ENCODE peak calls at places on chromosome 15, in nine cellular contexts. O, G, J, M, F, W, U, H and K are unnamed samples.

GRCh38 chr15:90650117-90650955 is 66.8 kb upstream of the BLM start:
- DNase-seq in O (no peak), G (no peak), J (no peak), M (no peak), F (no peak), W (no peak), U (no peak), H (no peak), K (no peak)

GRCh38 chr15:100866386-100867330 is 13.0 kb upstream of the ALDH1A3 start:
- DNase-seq in O (no peak), G (no peak), J (no peak), M (no peak), F (no peak), W (no peak), U (no peak), H (no peak), K (no peak)

GRCh38 chr15:70799667-70800450 is 36.5 kb upstream of the UACA start:
- DNase-seq in O (peak), G (no peak), J (peak), M (no peak), F (no peak), W (no peak), U (no peak), H (no peak), K (no peak)

GRCh38 chr15:49122541-49123062 is 32.8 kb downstream of the COPS2 start:
- DNase-seq in O (no peak), G (no peak), J (no peak), M (no peak), F (no peak), W (no peak), U (no peak), H (no peak), K (no peak)

GRCh38 chr15:74193305-74193718 is 9.3 kb downstream of the STRA6 start:
- DNase-seq in O (peak), G (no peak), J (peak), M (no peak), F (no peak), W (no peak), U (no peak), H (no peak), K (no peak)

GRCh38 chr15:89665449-89666146 is 10.3 kb upstream of the KIF7 start:
- DNase-seq in O (no peak), G (peak), J (no peak), M (no peak), F (no peak), W (no peak), U (no peak), H (peak), K (no peak)

GRCh38 chr15:97683816-97684215 is 276.7 kb upstream of the ARRDC4 start:
- DNase-seq in O (no peak), G (no peak), J (no peak), M (no peak), F (no peak), W (no peak), U (no peak), H (no peak), K (no peak)

GRCh38 chr15:58321034-58321433 is 110.8 kb upstream of the LIPC start:
- DNase-seq in O (no peak), G (no peak), J (no peak), M (no peak), F (no peak), W (no peak), U (no peak), H (no peak), K (no peak)

GRCh38 chr15:33152502-33153109 is 41.9 kb downstream of the FMN1 start:
- DNase-seq in O (no peak), G (no peak), J (no peak), M (no peak), F (no peak), W (no peak), U (no peak), H (no peak), K (no peak)

GRCh38 chr15:72117448-72117697 is 577 bp downstream of the MYO9A start:
- DNase-seq in O (peak), G (no peak), J (peak), M (no peak), F (peak), W (peak), U (peak), H (peak), K (peak)

GRCh38 chr15:77354064-77354463 is 65.8 kb downstream of the PEAK1 start:
- DNase-seq in O (no peak), G (no peak), J (no peak), M (no peak), F (no peak), W (no peak), U (no peak), H (no peak), K (no peak)

GRCh38 chr15:78264304-78265136 is at the start of gene DNAJA4:
- DNase-seq in O (no peak), G (no peak), J (no peak), M (peak), F (peak), W (peak), U (peak), H (peak), K (no peak)

GRCh38 chr15:80788536-80788935 is 9.4 kb downstream of the CEMIP start:
- DNase-seq in O (no peak), G (no peak), J (no peak), M (no peak), F (no peak), W (no peak), U (no peak), H (no peak), K (no peak)

GRCh38 chr15:85430406-85431204 is 50.2 kb downstream of the AKAP13 start:
- DNase-seq in O (no peak), G (no peak), J (no peak), M (no peak), F (no peak), W (no peak), U (no peak), H (no peak), K (no peak)

GRCh38 chr15:99320374-99321215 is 69.3 kb downstream of the LRRC28 start:
- DNase-seq in O (no peak), G (no peak), J (no peak), M (no peak), F (no peak), W (no peak), U (no peak), H (no peak), K (no peak)

GRCh38 chr15:44101286-44101685 is 93.8 kb downstream of the FRMD5 start:
- DNase-seq in O (no peak), G (no peak), J (no peak), M (no peak), F (no peak), W (no peak), U (no peak), H (no peak), K (no peak)

GRCh38 chr15:74156678-74157411 is 16.7 kb upstream of the ISLR start:
- DNase-seq in O (no peak), G (peak), J (no peak), M (peak), F (no peak), W (no peak), U (peak), H (no peak), K (no peak)

GRCh38 chr15:93200448-93201226 is 111.6 kb upstream of the RGMA start:
- DNase-seq in O (no peak), G (no peak), J (no peak), M (no peak), F (no peak), W (no peak), U (no peak), H (peak), K (no peak)

GRCh38 chr15:22887157-22887951 is 48.9 kb downstream of the NIPA2 start:
- DNase-seq in O (no peak), G (no peak), J (peak), M (no peak), F (no peak), W (no peak), U (peak), H (no peak), K (no peak)

GRCh38 chr15:88258021-88258641 is 1.6 kb upstream of the NTRK3 start:
- DNase-seq in O (no peak), G (no peak), J (no peak), M (no peak), F (no peak), W (no peak), U (peak), H (no peak), K (peak)

GRCh38 chr15:38860253-38860652 is 295.6 kb upstream of the RASGRP1 start:
- DNase-seq in O (no peak), G (no peak), J (no peak), M (no peak), F (no peak), W (no peak), U (no peak), H (no peak), K (no peak)

GRCh38 chr15:88990185-88990679 is 77.1 kb upstream of the MFGE8 start:
- DNase-seq in O (no peak), G (no peak), J (no peak), M (no peak), F (no peak), W (no peak), U (no peak), H (no peak), K (no peak)

GRCh38 chr15:70362911-70363310 is 265.2 kb upstream of the TLE3 start:
- DNase-seq in O (no peak), G (peak), J (no peak), M (peak), F (peak), W (no peak), U (no peak), H (no peak), K (no peak)

GRCh38 chr15:49877117-49877860 is 241.7 kb downstream of the ATP8B4 start:
- DNase-seq in O (no peak), G (no peak), J (no peak), M (no peak), F (no peak), W (no peak), U (no peak), H (peak), K (no peak)

GRCh38 chr15:74788716-74789151 is 6.9 kb downstream of the CSK start:
- DNase-seq in O (no peak), G (no peak), J (no peak), M (no peak), F (peak), W (no peak), U (no peak), H (no peak), K (no peak)

GRCh38 chr15:82980986-82981385 is 5.0 kb upstream of the RAMAC start:
- DNase-seq in O (no peak), G (no peak), J (no peak), M (no peak), F (no peak), W (no peak), U (no peak), H (no peak), K (no peak)